ENCODE peak calls at places on chromosomes 5 and 9, in ten cellular contexts. U is CD4-positive, CD25-positive, alpha-beta regulatory T cell; D is ovary; X is H7; T is fibroblast of pulmonary artery; W is mesendoderm; J is heart left ventricle; Q is Karpas-422; R is foreskin fibroblast; O is MM.1S. H is an unnamed sample.

GRCh38 chr9:123795336-123795735 is 134.6 kb downstream of the DENND1A start:
- DNase-seq in U (no peak), R (no peak), W (no peak), D (no peak), O (no peak), T (peak; percentile 25), J (no peak), Q (no peak), X (no peak), H (no peak)

GRCh38 chr5:1392801-1393565 is 48.1 kb upstream of the CLPTM1L start:
- DNase-seq in J (peak; percentile 19), D (no peak), X (no peak), W (no peak), O (no peak), R (no peak), U (no peak), T (no peak), Q (no peak), H (no peak)

GRCh38 chr5:149221731-149222342 is 49.8 kb upstream of the AFAP1L1 start:
- DNase-seq in Q (no peak), J (no peak), X (no peak), R (no peak), U (no peak), T (peak; percentile 67), O (no peak), D (no peak), W (no peak), H (no peak)

GRCh38 chr5:13218518-13218917 is 726.0 kb downstream of the DNAH5 start:
- DNase-seq in X (peak; percentile 12), O (peak; percentile 16), R (no peak), J (no peak), D (no peak), W (peak; percentile 65), Q (no peak), T (no peak), U (no peak), H (no peak)

GRCh38 chr5:74517700-74518099 is 122.8 kb downstream of the ENC1 start:
- DNase-seq in Q (no peak), D (no peak), W (no peak), O (no peak), J (no peak), X (no peak), R (peak; percentile 90), U (no peak), T (peak; percentile 65), H (no peak)

GRCh38 chr5:98827161-98827560 is 53.7 kb downstream of the RGMB start:
- DNase-seq in X (peak; percentile 48), W (peak; percentile 57), J (no peak), T (peak; percentile 73), R (peak; percentile 72), D (no peak), Q (peak; percentile 72), U (no peak), O (peak; percentile 15), H (peak; percentile 56)

GRCh38 chr9:82791685-82792084 is 271.3 kb downstream of the RASEF start:
- DNase-seq in T (no peak), R (no peak), D (no peak), J (no peak), W (no peak), U (no peak), O (no peak), Q (no peak), X (no peak), H (no peak)

GRCh38 chr5:73288803-73289720 is 116.1 kb downstream of the TMEM174 start:
- DNase-seq in J (no peak), W (no peak), D (no peak), O (no peak), T (no peak), U (no peak), X (no peak), Q (no peak), R (no peak), H (no peak)

GRCh38 chr9:99356512-99356971 is 134.5 kb downstream of the SEC61B start:
- DNase-seq in O (no peak), R (peak; percentile 58), D (no peak), U (no peak), Q (no peak), X (no peak), T (no peak), J (peak; percentile 82), W (no peak), H (no peak)

GRCh38 chr9:119368681-119369581 is at the start of gene BRINP1:
- DNase-seq in W (peak; percentile 86), D (no peak), X (peak; percentile 92), U (no peak), J (peak; percentile 28), Q (no peak), O (no peak), T (peak; percentile 4), R (peak; percentile 18), H (peak; percentile 29)

GRCh38 chr5:135437796-135438560 is 9.2 kb downstream of the DCANP1 start:
- DNase-seq in X (peak; percentile 13), D (peak; percentile 33), J (peak; percentile 80), W (no peak), T (peak; percentile 84), U (no peak), R (peak; percentile 99), Q (no peak), O (no peak), H (no peak)

DNA sequence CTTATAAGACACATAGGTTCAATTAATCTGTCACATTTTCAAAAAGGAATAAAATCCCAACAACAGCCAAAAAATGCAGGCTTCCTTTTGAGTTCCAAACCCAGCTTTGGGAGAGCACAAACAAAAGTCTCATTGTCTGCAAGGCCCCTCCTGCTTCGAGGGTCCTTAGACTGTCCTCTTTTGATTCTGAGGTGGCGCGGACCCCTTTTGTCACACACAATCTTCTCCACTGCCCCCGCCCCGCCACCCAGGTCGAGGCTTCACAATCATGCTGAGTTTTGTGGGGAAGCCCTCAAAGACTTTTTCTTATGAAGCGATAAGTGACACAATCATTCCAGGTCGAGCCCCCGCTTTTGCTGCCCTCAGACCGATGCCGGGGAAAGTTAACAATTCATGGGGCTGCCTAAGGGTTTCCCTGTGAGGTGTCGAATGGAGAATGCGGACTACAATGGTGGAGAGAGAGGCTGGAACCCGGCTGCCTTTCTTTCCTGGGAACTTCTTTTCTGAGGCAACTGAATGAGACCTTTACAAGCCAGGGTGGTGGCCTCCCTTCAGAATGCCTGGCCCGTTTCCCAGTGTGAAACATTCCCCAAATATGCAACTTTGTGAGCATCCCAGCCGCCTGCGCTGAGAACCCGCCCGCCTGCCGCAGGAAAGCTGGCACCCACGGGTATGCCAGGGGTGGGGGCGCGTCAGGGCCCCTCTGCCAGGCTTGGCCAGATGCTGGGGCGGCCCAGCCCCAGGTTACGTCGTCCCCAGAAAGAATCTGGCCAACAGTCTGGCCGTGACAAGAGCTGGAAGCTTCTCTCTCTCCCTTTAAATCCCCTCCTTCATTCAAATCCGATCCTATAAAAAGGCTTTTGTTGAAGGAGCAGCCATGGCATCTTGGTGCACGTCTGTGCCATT is 71.9 kb downstream of the MAP1B start:
- DNase-seq in R (peak; percentile 96), W (peak; percentile 14), Q (no peak), D (peak; percentile 68), T (peak; percentile 95), O (no peak), X (peak; percentile 40), J (peak; percentile 66), U (no peak), H (peak; percentile 60)
- H3K4me3 ChIP-seq in R (peak overlapping the region; percentile 38), W (no peak overlapping the region), Q (no peak overlapping the region), D (peak overlapping the region; percentile 28), T (peak overlapping the region; percentile 42), O (no peak overlapping the region), X (no peak overlapping the region), J (peak overlapping the region; percentile 28), U (no peak overlapping the region), H (no peak overlapping the region)

GRCh38 chr5:14264605-14265316 is 121.6 kb downstream of the TRIO start:
- DNase-seq in D (peak; percentile 94), O (peak; percentile 93), R (peak; percentile 98), U (peak; percentile 43), X (peak; percentile 87), J (peak; percentile 93), T (peak; percentile 92), Q (peak; percentile 81), W (peak; percentile 95), H (peak; percentile 97)
- H3K4me3 ChIP-seq in D (peak overlapping the region; percentile 1), O (peak overlapping the region; percentile 47), R (peak overlapping the region; percentile 55), U (no peak overlapping the region), X (no peak overlapping the region), J (peak overlapping the region; percentile 8), T (peak overlapping the region; percentile 43), Q (no peak overlapping the region), W (no peak overlapping the region), H (peak overlapping the region; percentile 40)

DNA sequence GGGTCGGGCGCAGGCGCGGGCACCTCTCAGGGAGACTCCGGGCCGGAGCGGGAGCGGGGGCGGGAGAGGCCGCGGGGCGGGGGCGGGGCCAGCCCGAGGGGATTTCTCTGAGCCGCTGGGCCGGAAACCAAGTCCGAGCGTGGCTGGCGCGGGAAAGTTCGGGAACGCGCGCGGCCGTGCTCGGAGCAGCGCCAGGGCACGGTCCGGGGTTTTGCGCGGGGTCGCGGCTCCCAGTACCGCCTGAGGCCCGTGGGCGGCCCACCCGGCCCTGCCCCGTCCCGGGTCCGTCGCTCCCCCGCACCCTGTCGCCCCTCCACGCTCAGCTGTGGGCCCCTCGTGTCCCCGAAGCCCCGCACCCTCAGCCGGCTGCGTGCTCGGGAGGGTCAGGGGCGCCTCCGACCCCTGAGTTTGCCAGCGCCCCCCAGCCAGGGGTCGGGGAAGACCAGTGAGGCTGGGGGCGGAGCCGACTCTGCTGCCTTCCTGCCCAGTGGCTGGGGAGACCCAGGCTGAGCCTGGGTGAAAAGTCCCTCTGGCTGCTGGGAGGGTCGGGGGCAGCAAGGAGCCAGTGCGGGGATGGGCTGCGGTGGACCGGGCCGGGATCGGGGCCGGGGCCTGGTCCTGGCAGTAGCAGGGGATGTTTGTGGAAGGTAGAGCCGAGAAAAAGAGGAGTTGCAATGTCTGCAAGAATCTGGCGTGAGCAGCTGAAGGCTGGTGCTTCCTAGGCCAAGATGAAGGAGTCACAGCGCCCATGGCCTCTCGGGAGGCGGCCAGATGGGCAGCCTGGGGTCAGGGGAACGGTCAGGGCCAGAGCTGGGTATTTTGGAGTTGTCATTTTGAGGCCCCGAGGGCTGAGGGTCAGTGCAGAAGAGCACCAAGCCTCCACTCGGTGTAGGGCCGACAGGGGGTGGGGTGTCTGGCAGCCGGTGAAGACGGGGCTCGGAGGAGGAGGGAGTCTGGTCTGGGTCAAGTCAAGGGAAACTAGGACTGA is 588 bp downstream of the TRAF2 start:
- DNase-seq in R (peak; percentile 50), W (peak; percentile 64), D (no peak), X (peak; percentile 96), U (peak; percentile 29), O (no peak), Q (peak; percentile 66), J (no peak), T (no peak), H (peak; percentile 29)
- H3K4me3 ChIP-seq in R (peak overlapping the region; percentile 66), W (peak overlapping the region; percentile 82), D (peak overlapping the region; percentile 85), X (peak overlapping the region; percentile 96), U (peak overlapping the region; percentile 46), O (peak overlapping the region; percentile 85), Q (peak overlapping the region; percentile 99), J (peak overlapping the region; percentile 87), T (peak overlapping the region; percentile 71), H (peak overlapping the region; percentile 89)

GRCh38 chr5:66450988-66451387 is 145.2 kb upstream of the MAST4 start:
- DNase-seq in Q (no peak), D (no peak), X (no peak), U (no peak), J (no peak), W (no peak), R (no peak), O (no peak), T (no peak), H (no peak)

GRCh38 chr5:66459728-66460127 is 136.5 kb upstream of the MAST4 start:
- DNase-seq in W (no peak), R (no peak), U (no peak), T (no peak), D (no peak), Q (no peak), O (no peak), J (no peak), X (no peak), H (no peak)

GRCh38 chr5:66452109-66452508 is 144.1 kb upstream of the MAST4 start:
- DNase-seq in X (no peak), O (no peak), D (no peak), R (no peak), T (no peak), W (no peak), Q (no peak), J (no peak), U (no peak), H (no peak)

GRCh38 chr5:66454186-66455078 is 141.8 kb upstream of the MAST4 start:
- DNase-seq in R (peak; percentile 1), X (no peak), J (no peak), U (no peak), D (no peak), O (no peak), Q (no peak), W (peak; percentile 6), T (peak; percentile 91), H (no peak)
- H3K4me3 ChIP-seq in R (no peak overlapping the region), X (no peak overlapping the region), J (no peak overlapping the region), U (no peak overlapping the region), D (no peak overlapping the region), O (no peak overlapping the region), Q (no peak overlapping the region), W (no peak overlapping the region), T (peak overlapping the region; percentile 27), H (no peak overlapping the region)